ENCODE peak calls at places on chromosome 1, in nine cellular contexts. One of them, this sample, is unnamed. For H3K36me3, the result is how much of the 10 kb centered on the place peaks cover.

GRCh38 chr1:150999051-150999674 is 7.5 kb downstream of the MINDY1 start:
- DNase-seq in pancreas: no peak
- DNase-seq in colonic mucosa: no peak
- DNase-seq in fibroblast of lung: peak
- DNase-seq in astrocyte: peak
- DNase-seq in stomach: no peak
- DNase-seq in MM.1S: no peak
- DNase-seq in lung: no peak
- DNase-seq in GM12878: no peak
- DNase-seq in this sample: no peak

GRCh38 chr1:26907071-26907922 is 6.5 kb downstream of the NR0B2 start:
- DNase-seq in GM12878: no peak
- DNase-seq in stomach: peak
- DNase-seq in MM.1S: no peak
- DNase-seq in colonic mucosa: no peak
- DNase-seq in lung: peak
- DNase-seq in pancreas: peak
- DNase-seq in fibroblast of lung: peak
- DNase-seq in astrocyte: peak
- DNase-seq in this sample: no peak

GRCh38 chr1:173903827-173904226 is 13.3 kb downstream of the SERPINC1 start:
- DNase-seq in MM.1S: no peak
- DNase-seq in lung: no peak
- DNase-seq in pancreas: no peak
- DNase-seq in stomach: no peak
- DNase-seq in GM12878: no peak
- DNase-seq in fibroblast of lung: no peak
- DNase-seq in colonic mucosa: no peak
- DNase-seq in astrocyte: no peak
- DNase-seq in this sample: no peak

GRCh38 chr1:162536511-162536910 is 25.0 kb upstream of the UAP1 start:
- DNase-seq in stomach: no peak
- DNase-seq in pancreas: no peak
- DNase-seq in MM.1S: no peak
- DNase-seq in lung: no peak
- DNase-seq in colonic mucosa: no peak
- DNase-seq in fibroblast of lung: peak
- DNase-seq in astrocyte: peak
- DNase-seq in GM12878: no peak
- DNase-seq in this sample: no peak

GRCh38 chr1:175514309-175515001 is 228.9 kb downstream of the TNR start:
- DNase-seq in GM12878: no peak
- DNase-seq in lung: no peak
- DNase-seq in pancreas: no peak
- DNase-seq in fibroblast of lung: no peak
- DNase-seq in stomach: no peak
- DNase-seq in MM.1S: no peak
- DNase-seq in colonic mucosa: no peak
- DNase-seq in astrocyte: peak
- DNase-seq in this sample: no peak

GRCh38 chr1:941588-942383 is 17.3 kb downstream of the NOC2L start:
- DNase-seq in lung: peak
- DNase-seq in fibroblast of lung: peak
- DNase-seq in MM.1S: peak
- DNase-seq in pancreas: peak
- DNase-seq in colonic mucosa: peak
- DNase-seq in astrocyte: peak
- DNase-seq in GM12878: no peak
- DNase-seq in stomach: peak
- DNase-seq in this sample: peak

GRCh38 chr1:54352755-54353154 is 53.4 kb downstream of the SSBP3 start:
- DNase-seq in lung: no peak
- DNase-seq in MM.1S: no peak
- DNase-seq in astrocyte: no peak
- DNase-seq in stomach: no peak
- DNase-seq in fibroblast of lung: no peak
- DNase-seq in colonic mucosa: no peak
- DNase-seq in pancreas: no peak
- DNase-seq in GM12878: no peak
- DNase-seq in this sample: no peak

GRCh38 chr1:178869114-178869697 is 1.7 kb downstream of the ANGPTL1 start:
- DNase-seq in fibroblast of lung: peak
- DNase-seq in stomach: no peak
- DNase-seq in colonic mucosa: no peak
- DNase-seq in GM12878: no peak
- DNase-seq in MM.1S: no peak
- DNase-seq in lung: no peak
- DNase-seq in astrocyte: peak
- DNase-seq in pancreas: no peak
- DNase-seq in this sample: no peak

GRCh38 chr1:6276765-6277555 is 16.1 kb upstream of the GPR153 start:
- DNase-seq in lung: no peak
- DNase-seq in astrocyte: no peak
- DNase-seq in pancreas: no peak
- DNase-seq in GM12878: no peak
- DNase-seq in stomach: no peak
- DNase-seq in colonic mucosa: no peak
- DNase-seq in MM.1S: no peak
- DNase-seq in fibroblast of lung: no peak
- DNase-seq in this sample: no peak

GRCh38 chr1:196400478-196401453 is 207.5 kb downstream of the KCNT2 start:
- DNase-seq in GM12878: no peak
- DNase-seq in colonic mucosa: peak
- DNase-seq in lung: peak
- DNase-seq in astrocyte: peak
- DNase-seq in stomach: no peak
- DNase-seq in pancreas: no peak
- DNase-seq in fibroblast of lung: peak
- DNase-seq in MM.1S: no peak
- DNase-seq in this sample: no peak

GRCh38 chr1:219927956-219928790 is at the start of gene SLC30A10:
- DNase-seq in fibroblast of lung: peak
- DNase-seq in astrocyte: peak
- DNase-seq in lung: no peak
- DNase-seq in stomach: no peak
- DNase-seq in colonic mucosa: peak
- DNase-seq in GM12878: no peak
- DNase-seq in pancreas: no peak
- DNase-seq in MM.1S: no peak
- DNase-seq in this sample: peak

GRCh38 chr1:167819849-167820683 is 93.9 kb downstream of the ADCY10 start:
- DNase-seq in stomach: peak
- DNase-seq in astrocyte: peak
- DNase-seq in colonic mucosa: peak
- DNase-seq in fibroblast of lung: peak
- DNase-seq in GM12878: no peak
- DNase-seq in pancreas: peak
- DNase-seq in lung: peak
- DNase-seq in MM.1S: peak
- DNase-seq in this sample: peak

GRCh38 chr1:19894218-19894617 is 12.0 kb downstream of the OTUD3 start:
- DNase-seq in astrocyte: peak
- DNase-seq in fibroblast of lung: peak
- DNase-seq in colonic mucosa: no peak
- DNase-seq in MM.1S: no peak
- DNase-seq in GM12878: no peak
- DNase-seq in lung: no peak
- DNase-seq in pancreas: no peak
- DNase-seq in stomach: no peak
- DNase-seq in this sample: no peak

GRCh38 chr1:19889656-19890055 is 7.5 kb downstream of the OTUD3 start:
- DNase-seq in fibroblast of lung: no peak
- DNase-seq in colonic mucosa: no peak
- DNase-seq in MM.1S: no peak
- DNase-seq in stomach: no peak
- DNase-seq in GM12878: no peak
- DNase-seq in pancreas: no peak
- DNase-seq in astrocyte: no peak
- DNase-seq in lung: no peak
- DNase-seq in this sample: no peak

GRCh38 chr1:19893687-19894086 is 11.5 kb downstream of the OTUD3 start:
- DNase-seq in stomach: no peak
- DNase-seq in astrocyte: no peak
- DNase-seq in GM12878: no peak
- DNase-seq in lung: no peak
- DNase-seq in colonic mucosa: no peak
- DNase-seq in MM.1S: no peak
- DNase-seq in pancreas: no peak
- DNase-seq in fibroblast of lung: no peak
- DNase-seq in this sample: no peak

GRCh38 chr1:19892129-19892528 is 9.9 kb downstream of the OTUD3 start:
- DNase-seq in GM12878: no peak
- DNase-seq in MM.1S: no peak
- DNase-seq in astrocyte: no peak
- DNase-seq in lung: no peak
- DNase-seq in pancreas: no peak
- DNase-seq in stomach: no peak
- DNase-seq in colonic mucosa: no peak
- DNase-seq in fibroblast of lung: no peak
- DNase-seq in this sample: no peak

DNA sequence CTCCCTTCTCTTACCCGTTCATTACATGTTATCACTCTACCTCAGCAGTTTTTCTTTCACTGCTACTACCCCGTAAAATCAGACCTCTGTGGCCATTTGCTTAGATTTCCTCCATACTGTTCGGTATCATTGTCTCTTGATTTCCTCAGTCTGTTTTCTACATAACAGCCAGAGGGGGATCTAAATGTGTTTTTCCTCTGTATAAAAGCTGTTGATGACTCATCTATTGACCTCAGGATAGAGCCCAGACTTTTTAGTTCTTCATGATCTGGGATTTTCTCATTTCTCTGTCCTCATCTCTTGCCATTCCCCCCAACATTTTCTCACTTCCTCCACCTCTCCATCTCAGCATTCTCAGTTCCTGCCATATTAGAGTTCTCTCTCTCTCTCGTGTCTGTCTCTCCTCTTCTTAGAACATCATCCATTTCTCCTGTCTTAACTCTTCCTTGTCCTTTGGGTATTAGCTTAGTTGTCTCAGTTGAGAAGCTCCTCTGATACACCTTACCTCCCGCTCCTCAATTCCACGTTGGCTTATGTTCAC is 10.5 kb downstream of the OTUD3 start:
- DNase-seq in MM.1S: no peak
- DNase-seq in lung: no peak
- DNase-seq in colonic mucosa: no peak
- DNase-seq in stomach: no peak
- DNase-seq in fibroblast of lung: peak
- DNase-seq in GM12878: no peak
- DNase-seq in astrocyte: peak
- DNase-seq in pancreas: no peak
- DNase-seq in this sample: no peak
- TF ChIP-seq CTCF in MM.1S: no peak
- TF ChIP-seq CTCF in lung: no peak
- TF ChIP-seq CTCF in colonic mucosa: no peak
- TF ChIP-seq CTCF in stomach: no peak
- TF ChIP-seq CTCF in fibroblast of lung: no peak
- TF ChIP-seq CTCF in GM12878: no peak
- TF ChIP-seq CTCF in astrocyte: no peak
- TF ChIP-seq CTCF in pancreas: no peak
- TF ChIP-seq CTCF in this sample: no peak

DNA sequence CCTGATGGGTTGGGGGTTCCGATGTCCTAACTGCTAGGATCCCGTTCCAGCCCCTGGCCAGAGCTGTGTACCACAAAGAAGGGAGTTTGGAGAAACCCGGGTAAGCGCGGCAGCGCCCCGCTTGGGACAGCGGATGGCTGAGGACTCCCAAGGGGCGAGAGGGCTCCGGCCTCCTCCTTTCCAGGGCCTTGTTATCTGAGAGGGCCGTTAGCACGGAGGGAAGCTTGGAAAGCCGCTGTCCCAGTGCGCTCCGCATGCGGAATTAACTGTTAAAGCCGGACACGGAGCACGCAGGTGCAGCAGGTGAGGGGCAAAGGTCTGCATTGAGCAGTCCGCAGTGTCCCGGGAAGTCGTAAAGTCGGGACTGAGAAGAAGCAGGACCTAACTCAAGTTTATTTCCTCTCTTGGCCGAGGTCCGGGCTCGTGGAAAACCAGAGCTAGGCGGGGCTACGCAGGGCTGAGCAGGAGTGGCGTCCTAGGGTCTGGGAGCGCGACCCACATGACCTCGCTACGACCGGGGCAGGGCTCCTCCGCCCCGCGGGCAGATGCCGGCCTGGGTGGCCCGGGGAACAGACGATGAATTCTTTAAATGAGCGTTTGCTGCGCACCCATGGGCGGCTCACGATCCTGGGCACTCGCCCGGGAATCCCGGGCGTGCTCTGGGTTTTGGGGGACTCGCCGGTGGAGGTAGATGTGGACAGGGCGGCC is 4.5 kb downstream of the LHX4 start:
- DNase-seq in fibroblast of lung: no peak
- DNase-seq in stomach: no peak
- DNase-seq in GM12878: no peak
- DNase-seq in MM.1S: no peak
- DNase-seq in lung: no peak
- DNase-seq in colonic mucosa: peak
- DNase-seq in pancreas: no peak
- DNase-seq in astrocyte: no peak
- DNase-seq in this sample: peak
- H3K4me3 ChIP-seq in fibroblast of lung: no peak
- H3K4me3 ChIP-seq in stomach: no peak
- H3K4me3 ChIP-seq in GM12878: no peak
- H3K4me3 ChIP-seq in MM.1S: no peak
- H3K4me3 ChIP-seq in lung: no peak
- H3K4me3 ChIP-seq in colonic mucosa: peak
- H3K4me3 ChIP-seq in pancreas: peak
- H3K4me3 ChIP-seq in astrocyte: no peak
- H3K4me3 ChIP-seq in this sample: no peak

GRCh38 chr1:77582905-77583304 is 99.6 kb downstream of the ZZZ3 start:
- DNase-seq in astrocyte: no peak
- DNase-seq in lung: no peak
- DNase-seq in pancreas: no peak
- DNase-seq in MM.1S: no peak
- DNase-seq in GM12878: no peak
- DNase-seq in colonic mucosa: no peak
- DNase-seq in stomach: no peak
- DNase-seq in fibroblast of lung: no peak
- DNase-seq in this sample: no peak
- H3K36me3 ChIP-seq in astrocyte: under half
- H3K36me3 ChIP-seq in lung: under half
- H3K36me3 ChIP-seq in pancreas: under half
- H3K36me3 ChIP-seq in MM.1S: under half
- H3K36me3 ChIP-seq in GM12878: under half
- H3K36me3 ChIP-seq in colonic mucosa: under half
- H3K36me3 ChIP-seq in stomach: under half
- H3K36me3 ChIP-seq in fibroblast of lung: under half
- H3K36me3 ChIP-seq in this sample: under half

DNA sequence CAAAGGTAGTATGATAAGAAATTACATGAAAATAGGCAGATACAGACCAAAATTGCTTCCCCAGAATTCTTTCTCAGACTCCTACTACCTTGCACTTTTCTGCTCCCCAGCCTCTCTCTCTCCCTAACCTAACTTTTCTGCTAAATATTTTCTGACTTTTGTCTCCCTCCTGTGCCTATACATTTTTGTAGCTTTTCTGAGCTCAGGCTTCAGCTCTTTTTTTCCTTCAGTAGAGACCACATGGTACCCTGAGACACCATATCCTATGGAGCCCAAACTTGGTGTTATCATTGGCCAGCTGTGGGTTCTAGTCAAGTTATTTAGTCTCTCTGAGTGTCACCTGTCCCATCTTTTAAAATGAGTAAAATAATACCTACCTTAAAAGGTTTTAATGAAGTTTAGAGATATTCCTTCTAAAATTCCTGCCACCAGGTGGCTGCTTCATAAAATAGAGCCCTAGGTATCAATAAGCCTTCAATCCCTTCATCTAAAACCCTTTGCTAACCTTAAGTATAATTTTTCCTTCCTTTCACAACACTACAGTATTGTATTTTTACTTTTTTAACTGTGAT is 237.7 kb upstream of the DUSP10 start:
- DNase-seq in pancreas: no peak
- DNase-seq in colonic mucosa: no peak
- DNase-seq in fibroblast of lung: no peak
- DNase-seq in MM.1S: no peak
- DNase-seq in GM12878: no peak
- DNase-seq in stomach: no peak
- DNase-seq in lung: no peak
- DNase-seq in astrocyte: no peak
- DNase-seq in this sample: no peak
- TF ChIP-seq CTCF in pancreas: no peak
- TF ChIP-seq CTCF in colonic mucosa: no peak
- TF ChIP-seq CTCF in fibroblast of lung: no peak
- TF ChIP-seq CTCF in MM.1S: peak
- TF ChIP-seq CTCF in GM12878: no peak
- TF ChIP-seq CTCF in stomach: no peak
- TF ChIP-seq CTCF in lung: no peak
- TF ChIP-seq CTCF in astrocyte: peak
- TF ChIP-seq CTCF in this sample: no peak

This sample was measured in mucosa of descending colon.